ENCODE peak calls at places on chromosomes 1 and 21, in six cellular contexts. X is lower lobe of right lung, U is PC-9, H is neural progenitor cell, L is dorsolateral prefrontal cortex, V is fibroblast of lung. P is an unnamed sample.

GRCh38 chr1:201508809-201509208 is 1.9 kb upstream of the CSRP1 start:
- DNase-seq in L (no peak), U (peak; percentile 58), H (no peak), X (no peak), V (peak; percentile 80), P (no peak)

GRCh38 chr1:221987860-221988520 is 246.1 kb upstream of the DUSP10 start:
- DNase-seq in V (peak; percentile 92), H (no peak), U (peak; percentile 55), L (no peak), X (no peak), P (peak; percentile 89)

GRCh38 chr1:77228836-77229235 is 9.6 kb upstream of the PIGK start:
- DNase-seq in U (no peak), V (no peak), X (no peak), L (no peak), H (no peak), P (no peak)

GRCh38 chr1:10252508-10252907 is 42.1 kb downstream of the KIF1B start:
- DNase-seq in H (no peak), L (no peak), U (no peak), V (peak; percentile 67), X (no peak), P (peak; percentile 77)

GRCh38 chr1:162676087-162676486 is 43.8 kb downstream of the DDR2 start:
- DNase-seq in U (no peak), H (no peak), X (no peak), L (no peak), V (peak; percentile 87), P (peak; percentile 47)

GRCh38 chr1:231885209-231885854 is 258.7 kb downstream of the DISC1 start:
- DNase-seq in V (peak; percentile 87), U (no peak), H (no peak), X (no peak), L (no peak), P (no peak)

GRCh38 chr1:109020693-109021092 is 21.2 kb downstream of the WDR47 start:
- DNase-seq in V (no peak), X (no peak), U (no peak), L (no peak), H (no peak), P (no peak)

GRCh38 chr1:197521118-197521739 is 253.2 kb downstream of the CRB1 start:
- DNase-seq in H (peak; percentile 45), L (no peak), U (no peak), V (peak; percentile 19), X (no peak), P (peak; percentile 67)

GRCh38 chr1:94727846-94728715 is 92.1 kb upstream of the SLC44A3 start:
- DNase-seq in V (peak; percentile 97), H (no peak), L (no peak), X (no peak), U (peak; percentile 100), P (peak; percentile 85)

GRCh38 chr1:16396591-16396990 is 29.5 kb downstream of the SZRD1 start:
- DNase-seq in L (peak; percentile 41), X (no peak), V (peak; percentile 89), H (no peak), U (no peak), P (peak; percentile 94)

GRCh38 chr21:43835061-43835460 is 30.0 kb upstream of the AGPAT3 start:
- DNase-seq in L (no peak), V (no peak), H (no peak), U (no peak), X (no peak), P (no peak)

GRCh38 chr1:194624833-194625232 is 1438.4 kb upstream of the B3GALT2 start:
- DNase-seq in H (peak; percentile 1), V (no peak), L (no peak), X (no peak), U (no peak), P (no peak)

GRCh38 chr1:156245451-156246232 is 2.2 kb downstream of the PAQR6 start:
- DNase-seq in V (peak; percentile 36), H (no peak), L (no peak), X (peak; percentile 59), U (no peak), P (no peak)

GRCh38 chr1:100443739-100444571 is 91.6 kb downstream of the CDC14A start:
- DNase-seq in H (no peak), L (no peak), X (no peak), U (no peak), V (peak; percentile 90), P (no peak)

GRCh38 chr1:16900771-16901170 is 5.0 kb downstream of the RNU1-2 start:
- DNase-seq in U (no peak), L (no peak), H (no peak), V (no peak), X (no peak), P (no peak)

GRCh38 chr1:198750081-198750480 is 111.2 kb downstream of the PTPRC start:
- DNase-seq in H (no peak), X (no peak), V (no peak), L (no peak), U (no peak), P (no peak)

GRCh38 chr1:185998391-185998790 is 264.2 kb downstream of the HMCN1 start:
- DNase-seq in U (no peak), L (no peak), V (no peak), H (peak; percentile 15), X (no peak), P (peak; percentile 21)
- TF ChIP-seq CTCF in U (no peak), L (no peak), V (peak; percentile 3), H (no peak), X (no peak), P (no peak)

GRCh38 chr1:56977910-56978309 is 12.1 kb upstream of the C8B start:
- DNase-seq in U (no peak), V (no peak), H (no peak), X (no peak), L (no peak), P (no peak)
- TF ChIP-seq CTCF in U (no peak), V (no peak), H (peak; percentile 10), X (no peak), L (no peak), P (no peak)

GRCh38 chr1:171563675-171564074 is 58.4 kb upstream of the MYOCOS start:
- DNase-seq in V (peak; percentile 84), U (no peak), X (no peak), H (no peak), L (no peak), P (no peak)

DNA sequence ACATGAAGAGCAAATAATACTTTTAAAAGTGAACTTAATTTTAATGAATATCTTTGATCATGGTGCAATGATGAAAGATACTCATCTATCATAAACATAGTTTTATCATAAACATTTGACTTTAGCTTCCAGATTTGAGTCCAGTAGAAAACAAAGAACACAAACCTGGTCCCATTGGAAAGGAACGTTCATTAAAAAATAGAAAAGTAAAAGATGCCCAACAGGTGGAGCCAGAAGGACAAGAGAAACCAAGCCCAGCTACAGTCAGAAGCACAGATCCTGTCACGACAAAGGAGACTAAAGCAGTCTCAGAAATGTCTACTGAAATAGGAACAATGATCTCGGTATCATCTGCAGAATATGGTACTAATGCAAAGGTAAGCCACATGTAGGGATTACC is 55.6 kb upstream of the MYOCOS start:
- DNase-seq in X (no peak), L (no peak), U (no peak), H (no peak), V (no peak), P (peak; percentile 22)
- TF ChIP-seq CTCF in X (no peak), L (no peak), U (no peak), H (peak; percentile 24), V (no peak), P (peak; percentile 10)

DNA sequence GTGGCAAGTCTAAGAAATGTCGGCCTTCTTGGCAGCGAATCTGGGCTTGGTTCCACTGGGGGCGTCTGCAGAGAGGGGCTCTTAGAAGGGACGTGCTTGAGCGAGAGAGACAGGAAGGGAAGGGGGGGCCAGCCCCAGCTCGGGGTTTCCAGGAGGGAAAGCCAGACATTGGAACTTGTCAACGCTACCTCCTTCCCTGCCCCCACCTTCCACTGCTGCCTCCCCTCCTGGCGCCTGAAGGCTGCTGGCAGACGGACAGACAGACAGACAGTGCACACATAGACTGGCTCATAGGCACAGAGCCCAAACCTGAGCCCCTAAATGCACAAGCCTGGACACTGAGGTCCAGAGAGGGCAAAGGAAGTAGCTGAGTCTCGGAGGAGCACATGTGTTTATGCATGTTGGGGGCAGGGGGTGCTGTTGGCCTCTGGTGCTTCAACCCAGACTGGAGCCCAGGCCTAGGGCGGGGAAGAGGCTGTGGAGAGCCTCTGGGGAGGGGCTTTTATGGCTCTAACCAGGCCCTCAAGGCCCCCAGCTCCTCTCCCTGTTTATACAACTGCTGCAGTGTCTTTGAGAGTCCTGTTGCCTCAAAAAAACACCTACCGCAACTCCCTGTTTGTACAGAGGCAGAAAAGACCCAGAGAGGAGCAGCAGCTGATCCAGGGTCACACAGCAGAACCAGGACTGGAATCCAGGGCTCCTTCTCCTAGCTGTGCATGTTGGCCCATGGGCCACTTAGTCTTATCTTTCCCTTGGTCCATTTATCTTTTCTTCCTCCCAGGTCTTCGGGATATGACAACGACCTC is 33.1 kb upstream of the WASF2 start:
- DNase-seq in U (no peak), V (no peak), L (no peak), H (peak; percentile 52), X (no peak), P (peak; percentile 60)
- TF ChIP-seq CTCF in U (no peak), V (peak; percentile 39), L (no peak), H (peak; percentile 46), X (peak; percentile 27), P (peak; percentile 49)

GRCh38 chr1:236345728-236346127 is 48.4 kb upstream of the EDARADD start:
- DNase-seq in U (no peak), V (no peak), X (no peak), H (peak; percentile 52), L (no peak), P (peak; percentile 33)
- TF ChIP-seq CTCF in U (peak; percentile 15), V (peak; percentile 2), X (no peak), H (peak; percentile 49), L (no peak), P (no peak)

GRCh38 chr1:184465489-184466146 is 78.8 kb downstream of the C1orf21 start:
- DNase-seq in H (peak; percentile 27), L (no peak), U (no peak), V (no peak), X (no peak), P (no peak)
- TF ChIP-seq CTCF in H (peak; percentile 38), L (no peak), U (no peak), V (peak; percentile 33), X (no peak), P (no peak)

DNA sequence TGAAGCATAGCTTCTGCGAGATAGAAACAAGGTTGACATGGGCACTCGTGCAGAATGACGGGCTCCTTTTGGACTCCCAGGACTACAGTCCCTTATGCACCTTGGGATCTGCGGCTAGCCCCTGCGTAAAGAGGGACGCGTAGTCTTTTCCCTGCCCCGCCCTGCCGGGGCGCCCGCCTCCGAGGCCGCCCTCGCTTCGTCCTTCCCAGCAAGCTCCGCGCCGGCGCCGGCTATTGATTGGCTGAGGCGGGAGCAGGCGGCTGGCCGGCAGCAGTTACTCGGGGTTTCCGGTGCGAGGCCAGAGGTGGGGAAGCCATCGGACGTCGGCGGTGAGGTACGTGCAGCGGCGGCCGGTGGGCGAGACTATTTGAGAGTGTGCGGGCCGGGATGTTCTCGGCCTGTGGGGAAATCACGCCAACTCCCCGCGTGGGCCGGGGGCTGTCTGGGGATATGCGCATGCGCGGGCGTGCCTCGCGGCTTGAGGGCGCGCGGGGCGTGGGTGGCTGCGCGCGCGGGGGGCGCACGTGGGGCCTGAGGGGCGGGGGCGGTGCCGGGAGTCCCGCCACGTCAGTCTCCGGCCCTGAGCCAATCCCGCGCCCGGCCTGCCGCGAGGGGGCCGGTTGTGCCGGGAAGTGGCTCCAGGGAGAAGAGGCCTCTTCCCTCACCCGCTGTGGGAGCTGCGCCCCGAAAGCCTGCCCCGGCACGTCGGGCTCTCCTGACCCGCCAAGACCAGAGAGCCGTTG is at the start of gene TXLNA:
- DNase-seq in X (peak; percentile 97), H (peak; percentile 94), V (peak; percentile 92), U (peak; percentile 86), L (peak; percentile 92), P (peak; percentile 92)
- TF ChIP-seq CTCF in X (peak; percentile 15), H (peak; percentile 3), V (no peak), U (no peak), L (no peak), P (no peak)

GRCh38 chr1:203663294-203663693 is 36.7 kb downstream of the ATP2B4 start:
- DNase-seq in U (peak; percentile 88), L (no peak), H (no peak), X (no peak), V (peak; percentile 99), P (peak; percentile 98)
- TF ChIP-seq CTCF in U (no peak), L (no peak), H (no peak), X (no peak), V (no peak), P (no peak)